ENCODE peak calls at places on chromosomes 3 and 15, in nine cellular contexts. Y, X, B, A, N, R, C, G and T are unnamed samples.

GRCh38 chr3:53161345-53161819 is 373 bp downstream of the PRKCD start:
- DNase-seq in Y (no peak), R (no peak), G (peak), X (no peak), B (no peak), C (no peak), N (no peak), A (no peak), T (peak)

GRCh38 chr3:32420138-32420981 is 28.7 kb downstream of the CMTM7 start:
- DNase-seq in G (peak), N (no peak), C (no peak), X (no peak), Y (peak), R (peak), B (no peak), A (no peak), T (peak)

GRCh38 chr3:108493862-108494261 is 16.5 kb downstream of the MYH15 start:
- DNase-seq in N (no peak), C (no peak), A (no peak), X (no peak), G (peak), R (peak), Y (no peak), B (peak), T (no peak)

GRCh38 chr15:83598031-83598430 is 55.9 kb upstream of the ADAMTSL3 start:
- DNase-seq in N (no peak), X (no peak), Y (no peak), C (no peak), A (no peak), B (no peak), R (no peak), G (no peak), T (no peak)

GRCh38 chr15:93042691-93043378 is 46.2 kb downstream of the RGMA start:
- DNase-seq in R (no peak), B (no peak), G (no peak), N (no peak), X (no peak), C (no peak), A (no peak), Y (no peak), T (no peak)

GRCh38 chr3:172202797-172203196 is 163.4 kb downstream of the FNDC3B start:
- DNase-seq in C (no peak), X (no peak), N (no peak), R (no peak), A (no peak), B (no peak), G (no peak), Y (no peak), T (no peak)

GRCh38 chr3:173221010-173221409 is 80.0 kb upstream of the SPATA16 start:
- DNase-seq in Y (no peak), C (no peak), X (no peak), R (no peak), N (no peak), G (peak), A (no peak), B (peak), T (no peak)

GRCh38 chr3:44476181-44476599 is 1.3 kb downstream of the ZNF445 start:
- DNase-seq in C (no peak), A (no peak), G (peak), Y (peak), B (no peak), R (no peak), X (no peak), N (no peak), T (no peak)

GRCh38 chr15:50051811-50052419 is 67.1 kb downstream of the ATP8B4 start:
- DNase-seq in A (no peak), Y (peak), C (peak), B (peak), G (peak), X (no peak), R (peak), N (no peak), T (no peak)

GRCh38 chr3:106824856-106825255 is 552.4 kb upstream of the CCDC54 start:
- DNase-seq in A (no peak), R (peak), G (peak), N (no peak), B (peak), X (no peak), C (no peak), Y (peak), T (peak)

GRCh38 chr15:66401130-66402021 is 14.7 kb downstream of the MAP2K1 start:
- DNase-seq in N (no peak), Y (no peak), R (peak), B (no peak), X (no peak), C (no peak), A (no peak), G (no peak), T (no peak)

GRCh38 chr3:125386811-125387210 is 11.7 kb upstream of the ZNF148 start:
- DNase-seq in B (no peak), N (no peak), A (no peak), Y (peak), X (no peak), C (no peak), R (no peak), G (no peak), T (no peak)